ENCODE peak calls at places on chromosomes 6 and 20, in six cellular contexts. T is NCI-H345, P is EL, O is lung, J is substantia nigra, G is neural crest cell. D is an unnamed sample.

GRCh38 chr6:108608453-108609275 is 47.9 kb downstream of the FOXO3 start:
- DNase-seq in J (no peak), P (no peak), T (no peak), G (no peak), O (no peak), D (no peak)

GRCh38 chr6:15662246-15663056 is at the start of gene DTNBP1:
- DNase-seq in O (peak), P (peak), T (peak), J (peak), G (peak), D (peak)

GRCh38 chr20:63330940-63331339 is 30.2 kb downstream of the CHRNA4 start:
- DNase-seq in T (no peak), G (no peak), P (no peak), J (no peak), O (no peak), D (peak)

GRCh38 chr20:33392016-33392415 is 9.3 kb downstream of the CDK5RAP1 start:
- DNase-seq in P (peak), G (no peak), T (no peak), O (no peak), J (no peak), D (no peak)

GRCh38 chr6:157649311-157650260 is 173.5 kb upstream of the SNX9 start:
- DNase-seq in T (peak), O (no peak), G (no peak), P (no peak), J (peak), D (peak)

GRCh38 chr20:15396900-15397299 is 1059.5 kb upstream of the FLRT3 start:
- DNase-seq in J (no peak), O (no peak), T (no peak), P (no peak), G (no peak), D (no peak)

GRCh38 chr6:89311853-89312531 is 3.1 kb downstream of the GABRR2 start:
- DNase-seq in O (peak), G (peak), J (no peak), P (peak), T (peak), D (peak)

GRCh38 chr6:102068349-102068748 is 674.8 kb downstream of the GRIK2 start:
- DNase-seq in T (no peak), G (no peak), P (no peak), J (no peak), O (no peak), D (no peak)

GRCh38 chr20:41185013-41185757 is 47.8 kb downstream of the PLCG1 start:
- DNase-seq in J (no peak), O (no peak), T (no peak), P (no peak), G (no peak), D (no peak)

GRCh38 chr6:36888654-36889481 is 3.1 kb downstream of the C6orf89 start:
- DNase-seq in J (no peak), G (no peak), P (no peak), T (no peak), O (no peak), D (no peak)

GRCh38 chr20:62073323-62073722 is 7.6 kb upstream of the TAF4 start:
- DNase-seq in T (no peak), G (no peak), O (no peak), J (no peak), P (no peak), D (no peak)

GRCh38 chr20:58447733-58448391 is 58.8 kb downstream of the VAPB start:
- DNase-seq in G (peak), J (no peak), T (peak), O (peak), P (peak), D (peak)

GRCh38 chr6:7543761-7544424 is 2.4 kb downstream of the DSP start:
- DNase-seq in P (no peak), O (no peak), J (no peak), G (no peak), T (no peak), D (peak)

GRCh38 chr6:15266423-15266996 is 20.6 kb downstream of the JARID2 start:
- DNase-seq in O (no peak), P (no peak), G (no peak), T (no peak), J (no peak), D (no peak)

GRCh38 chr20:17449039-17449438 is 82.1 kb downstream of the BFSP1 start:
- DNase-seq in O (no peak), T (no peak), P (no peak), G (no peak), J (no peak), D (no peak)

GRCh38 chr6:167140589-167141474 is 16.9 kb downstream of the GPR31 start:
- DNase-seq in O (no peak), J (no peak), G (no peak), T (no peak), P (no peak), D (no peak)

GRCh38 chr6:31883699-31884098 is 4.9 kb upstream of the SLC44A4 start:
- DNase-seq in P (no peak), T (no peak), J (no peak), O (no peak), G (no peak), D (no peak)

GRCh38 chr20:45918182-45918737 is 6.3 kb upstream of the PLTP start:
- DNase-seq in O (no peak), G (no peak), P (no peak), T (no peak), J (no peak), D (no peak)

GRCh38 chr20:54062812-54063280 is 7.5 kb downstream of the BCAS1 start:
- DNase-seq in P (peak), T (peak), O (no peak), J (no peak), G (no peak), D (no peak)

GRCh38 chr20:59031326-59032022 is 661 bp downstream of the ATP5F1E start:
- DNase-seq in P (no peak), G (no peak), O (no peak), J (no peak), T (peak), D (no peak)

GRCh38 chr6:111478064-111478476 is 4.9 kb downstream of the REV3L start:
- DNase-seq in O (no peak), G (no peak), T (no peak), J (no peak), P (peak), D (no peak)

GRCh38 chr6:12584631-12585405 is 131.7 kb upstream of the PHACTR1 start:
- DNase-seq in G (no peak), T (no peak), P (no peak), J (no peak), O (no peak), D (no peak)

GRCh38 chr6:131383421-131384411 is 189.3 kb upstream of the ARG1 start:
- DNase-seq in T (no peak), O (no peak), G (no peak), P (peak), J (no peak), D (no peak)

D was measured in thyroid gland.